ENCODE peak calls at places on chromosomes 13 and 19, in seven cellular contexts. One of them, this sample, is unnamed.

GRCh38 chr13:28631792-28632191 is 27.1 kb upstream of the POMP start:
- DNase-seq in CD4-positive, alpha-beta T cell: no peak
- DNase-seq in epithelial cell of proximal tubule: no peak
- DNase-seq in smooth muscle cell of the brain vasculature: no peak
- DNase-seq in fibroblast of lung: no peak
- DNase-seq in uterus: no peak
- DNase-seq in substantia nigra: no peak
- DNase-seq in this sample: no peak

GRCh38 chr13:102935896-102936321 is 90.1 kb downstream of the ERCC5 start:
- DNase-seq in CD4-positive, alpha-beta T cell: no peak
- DNase-seq in epithelial cell of proximal tubule: no peak
- DNase-seq in smooth muscle cell of the brain vasculature: no peak
- DNase-seq in fibroblast of lung: no peak
- DNase-seq in uterus: no peak
- DNase-seq in substantia nigra: no peak
- DNase-seq in this sample: no peak

GRCh38 chr13:20492641-20493040 is 33.0 kb downstream of the CRYL1 start:
- DNase-seq in CD4-positive, alpha-beta T cell: no peak
- DNase-seq in epithelial cell of proximal tubule: peak; percentile 19
- DNase-seq in smooth muscle cell of the brain vasculature: no peak
- DNase-seq in fibroblast of lung: peak; percentile 43
- DNase-seq in uterus: no peak
- DNase-seq in substantia nigra: no peak
- DNase-seq in this sample: no peak

GRCh38 chr13:109058071-109058470 is 428.7 kb downstream of the MYO16 start:
- DNase-seq in CD4-positive, alpha-beta T cell: no peak
- DNase-seq in epithelial cell of proximal tubule: no peak
- DNase-seq in smooth muscle cell of the brain vasculature: no peak
- DNase-seq in fibroblast of lung: no peak
- DNase-seq in uterus: no peak
- DNase-seq in substantia nigra: no peak
- DNase-seq in this sample: no peak

GRCh38 chr13:48110132-48110868 is 15.4 kb upstream of the MED4 start:
- DNase-seq in CD4-positive, alpha-beta T cell: no peak
- DNase-seq in epithelial cell of proximal tubule: no peak
- DNase-seq in smooth muscle cell of the brain vasculature: peak; percentile 13
- DNase-seq in fibroblast of lung: no peak
- DNase-seq in uterus: no peak
- DNase-seq in substantia nigra: no peak
- DNase-seq in this sample: no peak

GRCh38 chr13:34419025-34419424 is 523.0 kb upstream of the NBEA start:
- DNase-seq in CD4-positive, alpha-beta T cell: no peak
- DNase-seq in epithelial cell of proximal tubule: no peak
- DNase-seq in smooth muscle cell of the brain vasculature: no peak
- DNase-seq in fibroblast of lung: peak; percentile 39
- DNase-seq in uterus: no peak
- DNase-seq in substantia nigra: no peak
- DNase-seq in this sample: no peak

GRCh38 chr13:82800391-82800790 is 1081.9 kb downstream of the SLITRK1 start:
- DNase-seq in CD4-positive, alpha-beta T cell: no peak
- DNase-seq in epithelial cell of proximal tubule: no peak
- DNase-seq in smooth muscle cell of the brain vasculature: no peak
- DNase-seq in fibroblast of lung: peak; percentile 4
- DNase-seq in uterus: no peak
- DNase-seq in substantia nigra: no peak
- DNase-seq in this sample: peak; percentile 9

GRCh38 chr19:48196321-48196761 is 25.9 kb downstream of the ZSWIM9 start:
- DNase-seq in CD4-positive, alpha-beta T cell: no peak
- DNase-seq in epithelial cell of proximal tubule: no peak
- DNase-seq in smooth muscle cell of the brain vasculature: no peak
- DNase-seq in fibroblast of lung: no peak
- DNase-seq in uterus: no peak
- DNase-seq in substantia nigra: no peak
- DNase-seq in this sample: no peak

GRCh38 chr13:99796175-99796819 is 175.3 kb downstream of the ZIC5 start:
- DNase-seq in CD4-positive, alpha-beta T cell: no peak
- DNase-seq in epithelial cell of proximal tubule: no peak
- DNase-seq in smooth muscle cell of the brain vasculature: peak; percentile 23
- DNase-seq in fibroblast of lung: peak; percentile 51
- DNase-seq in uterus: no peak
- DNase-seq in substantia nigra: no peak
- DNase-seq in this sample: no peak

This sample was measured in BJ.